ENCODE peak calls at places on chromosomes 3 and 15, in six cellular contexts. C is foreskin fibroblast, V is NCI-H2081, D is aorta, Q is iPS DF 19.7, S is NCI-H345. P is an unnamed sample.

GRCh38 chr15:39255760-39256159 is 325.1 kb upstream of the THBS1 start:
- DNase-seq in C (no peak), V (no peak), D (no peak), Q (no peak), S (no peak), P (no peak)

GRCh38 chr15:58462973-58463663 is 31.3 kb downstream of the LIPC start:
- DNase-seq in C (no peak), V (no peak), D (no peak), Q (no peak), S (peak; percentile 15), P (no peak)

GRCh38 chr3:188319569-188319968 is 165.6 kb downstream of the LPP start:
- DNase-seq in C (peak; percentile 16), V (no peak), D (no peak), Q (no peak), S (no peak), P (no peak)

GRCh38 chr3:51813539-51813938 is 34.5 kb upstream of the IQCF6 start:
- DNase-seq in C (no peak), V (no peak), D (no peak), Q (no peak), S (no peak), P (no peak)

GRCh38 chr3:62035664-62036063 is 337.7 kb downstream of the FEZF2 start:
- DNase-seq in C (no peak), V (no peak), D (no peak), Q (no peak), S (no peak), P (no peak)

GRCh38 chr15:40029979-40030893 is 8.7 kb downstream of the SRP14 start:
- DNase-seq in C (peak; percentile 46), V (no peak), D (no peak), Q (no peak), S (no peak), P (no peak)

GRCh38 chr3:192772495-192772894 is 45.2 kb upstream of the FGF12 start:
- DNase-seq in C (no peak), V (peak; percentile 72), D (no peak), Q (peak; percentile 38), S (peak; percentile 61), P (no peak)

GRCh38 chr15:63553388-63553791 is 43.8 kb upstream of the FBXL22 start:
- DNase-seq in C (peak; percentile 90), V (no peak), D (no peak), Q (no peak), S (no peak), P (no peak)

GRCh38 chr3:141482250-141482937 is 4.4 kb upstream of the RASA2 start:
- DNase-seq in C (peak; percentile 96), V (no peak), D (no peak), Q (no peak), S (no peak), P (peak; percentile 45)

GRCh38 chr3:181417748-181418147 is 294.0 kb upstream of the SOX2 start:
- DNase-seq in C (no peak), V (no peak), D (no peak), Q (no peak), S (no peak), P (no peak)

GRCh38 chr15:58066042-58066867 is 744 bp upstream of the ALDH1A2 start:
- DNase-seq in C (peak; percentile 81), V (peak; percentile 21), D (peak; percentile 75), Q (no peak), S (peak; percentile 53), P (peak; percentile 56)

GRCh38 chr3:52236424-52236886 is 2.5 kb downstream of the TWF2 start:
- DNase-seq in C (no peak), V (no peak), D (peak; percentile 46), Q (no peak), S (no peak), P (no peak)

GRCh38 chr3:190361791-190362190 is 26.2 kb upstream of the CLDN16 start:
- DNase-seq in C (no peak), V (no peak), D (no peak), Q (no peak), S (no peak), P (no peak)

GRCh38 chr3:4320453-4320852 is 17.3 kb downstream of the SETMAR start:
- DNase-seq in C (no peak), V (no peak), D (no peak), Q (no peak), S (no peak), P (no peak)

GRCh38 chr3:66747251-66747650 is 246.4 kb upstream of the LRIG1 start:
- DNase-seq in C (peak; percentile 82), V (no peak), D (no peak), Q (no peak), S (no peak), P (no peak)